ENCODE peak calls at places on chromosomes 5 and 9, in five cellular contexts. W is stimulated activated CD4-positive, alpha-beta T cell treated with anti-CD3 and anti-CD28 coated beads, Interleukin-4, amount 100 ng/mL, for 24 hours; V is activated T-cell treated with anti-CD3 and anti-CD28 coated beads for 24 hours; L is activated T-helper 1 cell treated with anti-CD3 and anti-CD28 coated beads, Interleukin-2, amount 50 U/mL, for 16 hours; S is astrocyte of the spinal cord. F is an unnamed sample.
A peak's percentile ranks its signal among the peaks of the same experiment; 100 is the strongest.

GRCh38 chr9:130204981-130205380 is 32.8 kb downstream of the NCS1 start:
- DNase-seq in V (no peak), S (no peak), W (no peak), L (no peak), F (no peak)

GRCh38 chr9:135038331-135038730 is 49.1 kb upstream of the OLFM1 start:
- DNase-seq in S (no peak), W (no peak), L (no peak), V (no peak), F (no peak)

GRCh38 chr9:77876091-77876490 is 155.5 kb downstream of the GNAQ start:
- DNase-seq in V (no peak), W (no peak), S (peak; percentile 17), L (no peak), F (no peak)

GRCh38 chr5:96520345-96520744 is 87.3 kb upstream of the PCSK1 start:
- DNase-seq in L (no peak), V (no peak), S (no peak), W (no peak), F (no peak)

GRCh38 chr5:178333821-178334481 is 101.3 kb upstream of the PHYKPL start:
- DNase-seq in S (no peak), V (no peak), L (no peak), W (no peak), F (no peak)

GRCh38 chr9:131101207-131101964 is 5.1 kb downstream of the AIF1L start:
- DNase-seq in W (no peak), S (no peak), V (no peak), L (no peak), F (no peak)

GRCh38 chr5:911601-912000 is 18.9 kb downstream of the TRIP13 start:
- DNase-seq in V (no peak), L (no peak), S (peak; percentile 87), W (no peak), F (no peak)

GRCh38 chr5:91865920-91866319 is 482.8 kb upstream of the ARRDC3 start:
- DNase-seq in S (no peak), L (no peak), V (no peak), W (no peak), F (no peak)

GRCh38 chr9:6590772-6591384 is 54.7 kb downstream of the GLDC start:
- DNase-seq in S (no peak), L (no peak), W (no peak), V (no peak), F (no peak)

GRCh38 chr9:124767830-124768229 is 3.3 kb downstream of the NR6A1 start:
- DNase-seq in S (no peak), W (no peak), V (no peak), L (no peak), F (no peak)

GRCh38 chr5:129460951-129461815 is 1.1 kb downstream of the ADAMTS19 start:
- DNase-seq in W (no peak), L (no peak), S (peak; percentile 16), V (no peak), F (no peak)

GRCh38 chr9:133359420-133360175 is 3.2 kb downstream of the SURF2 start:
- DNase-seq in S (no peak), V (no peak), L (no peak), W (peak; percentile 38), F (peak; percentile 72)

GRCh38 chr9:104746285-104746684 is 1.2 kb upstream of the NIPSNAP3A start:
- DNase-seq in V (no peak), L (no peak), W (no peak), S (no peak), F (no peak)

GRCh38 chr9:127926961-127927456 is 3.6 kb downstream of the PIP5KL1 start:
- DNase-seq in L (no peak), W (no peak), S (no peak), V (no peak), F (peak; percentile 66)

GRCh38 chr5:133110709-133111108 is 58.9 kb downstream of the HSPA4 start:
- DNase-seq in W (no peak), S (no peak), L (no peak), V (no peak), F (no peak)

F was measured in stimulated activated effector memory CD8-positive, alpha-beta T cell treated with anti-CD3 and anti-CD28 coated beads, Interleukin-12 subunit alpha, Interleukin-12 subunit beta, amount 100 ng/mL, for 72 hours.